ENCODE peak calls at places on chromosomes 3 and 15, in four cellular contexts. Y is A549, U is HepG2, H is K562. J is an unnamed sample.

GRCh38 chr3:45219694-45220093 is 6.4 kb downstream of the TMEM158 start:
- DNase-seq in Y (no peak), U (no peak), H (no peak), J (no peak)

GRCh38 chr3:81958967-81959625 is 197.7 kb upstream of the GBE1 start:
- DNase-seq in Y (no peak), U (no peak), H (no peak), J (no peak)

GRCh38 chr3:115021061-115021460 is 126.0 kb downstream of the ZBTB20 start:
- DNase-seq in Y (no peak), U (no peak), H (no peak), J (no peak)

GRCh38 chr15:91853968-91854943 is 748 bp downstream of the SLCO3A1 start:
- DNase-seq in Y (peak; percentile 45), U (no peak), H (no peak), J (no peak)

GRCh38 chr15:67076147-67076843 is 10.9 kb downstream of the SMAD3 start:
- DNase-seq in Y (peak; percentile 76), U (no peak), H (peak; percentile 69), J (no peak)

GRCh38 chr3:113758389-113759029 is 11.7 kb downstream of the ATP6V1A start:
- DNase-seq in Y (no peak), U (no peak), H (no peak), J (no peak)

GRCh38 chr15:37585966-37586656 is 348.3 kb upstream of the TMCO5A start:
- DNase-seq in Y (no peak), U (no peak), H (no peak), J (no peak)

GRCh38 chr3:99907959-99908544 is 90.4 kb downstream of the CMSS1 start:
- DNase-seq in Y (no peak), U (no peak), H (no peak), J (no peak)

GRCh38 chr15:76217029-76217866 is 94.0 kb downstream of the ETFA start:
- DNase-seq in Y (no peak), U (no peak), H (no peak), J (no peak)

GRCh38 chr3:132595036-132595435 is 2.0 kb upstream of the ACKR4 start:
- DNase-seq in Y (no peak), U (no peak), H (no peak), J (no peak)

GRCh38 chr3:187648177-187648576 is 22.0 kb downstream of the SST start:
- DNase-seq in Y (no peak), U (no peak), H (no peak), J (peak; percentile 1)

GRCh38 chr3:184662192-184662591 is 49.7 kb downstream of the MAGEF1 start:
- DNase-seq in Y (no peak), U (no peak), H (no peak), J (no peak)

GRCh38 chr15:43185161-43186002 is at the start of gene CCNDBP1:
- DNase-seq in Y (peak; percentile 91), U (peak; percentile 88), H (peak; percentile 99), J (peak; percentile 87)

GRCh38 chr15:43186003-43186353 is 775 bp downstream of the CCNDBP1 start:
- DNase-seq in Y (peak; percentile 16), U (no peak), H (no peak), J (no peak)

GRCh38 chr15:43183270-43183669 is 1.9 kb upstream of the CCNDBP1 start:
- DNase-seq in Y (no peak), U (no peak), H (no peak), J (no peak)

GRCh38 chr15:43187544-43188155 is 2.4 kb downstream of the CCNDBP1 start:
- DNase-seq in Y (peak; percentile 41), U (peak; percentile 53), H (peak; percentile 36), J (no peak)

GRCh38 chr15:43184407-43185160 is 619 bp upstream of the CCNDBP1 start:
- DNase-seq in Y (no peak), U (no peak), H (no peak), J (no peak)
- TF ChIP-seq POLR2AphosphoS2 in Y (no peak), U (no peak), H (no peak), J (no peak)

DNA sequence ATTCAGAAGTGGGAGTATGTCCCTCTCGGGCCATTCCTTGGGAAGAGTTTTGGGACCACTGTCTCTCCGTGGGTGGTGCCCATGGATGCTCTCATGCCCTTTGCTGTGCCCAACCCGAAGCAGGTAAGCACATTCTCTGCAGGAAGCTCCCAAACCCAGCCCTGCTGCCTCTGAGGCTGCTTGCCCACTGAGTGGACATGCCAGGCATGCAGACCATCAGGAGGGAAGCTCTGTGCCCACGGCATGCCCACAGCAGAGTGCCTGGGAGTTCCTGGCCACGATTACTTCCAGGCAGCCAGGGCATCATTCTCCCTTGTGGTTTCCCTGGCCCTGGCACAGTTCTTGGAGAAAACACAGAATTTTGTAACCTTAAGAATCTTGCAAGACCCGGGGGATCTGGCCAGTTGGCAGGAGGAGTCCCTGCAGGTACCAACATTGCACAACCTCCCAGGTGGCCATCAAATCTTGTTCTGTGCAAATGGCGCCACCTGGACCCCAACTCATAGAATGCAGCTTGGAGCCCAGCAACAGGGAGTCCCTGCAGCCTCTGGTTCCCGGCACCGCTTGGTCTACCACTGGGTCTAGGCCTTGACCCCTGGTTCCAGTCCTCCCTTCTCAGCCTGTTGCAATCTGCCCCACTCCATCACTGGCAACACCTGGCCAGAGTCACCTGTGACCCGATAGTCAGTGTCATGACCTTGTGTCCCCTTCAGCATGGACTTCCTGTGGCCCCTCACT is 20.4 kb downstream of the FAH start:
- DNase-seq in Y (peak; percentile 74), U (peak; percentile 77), H (peak; percentile 70), J (no peak)
- TF ChIP-seq POLR2AphosphoS2 in Y (no peak), U (no peak), H (no peak), J (no peak)

GRCh38 chr3:104584702-104585101 is 782.0 kb upstream of the ALCAM start:
- DNase-seq in Y (no peak), U (no peak), H (no peak), J (no peak)
- TF ChIP-seq POLR2AphosphoS2 in Y (no peak), U (no peak), H (no peak), J (no peak)

DNA sequence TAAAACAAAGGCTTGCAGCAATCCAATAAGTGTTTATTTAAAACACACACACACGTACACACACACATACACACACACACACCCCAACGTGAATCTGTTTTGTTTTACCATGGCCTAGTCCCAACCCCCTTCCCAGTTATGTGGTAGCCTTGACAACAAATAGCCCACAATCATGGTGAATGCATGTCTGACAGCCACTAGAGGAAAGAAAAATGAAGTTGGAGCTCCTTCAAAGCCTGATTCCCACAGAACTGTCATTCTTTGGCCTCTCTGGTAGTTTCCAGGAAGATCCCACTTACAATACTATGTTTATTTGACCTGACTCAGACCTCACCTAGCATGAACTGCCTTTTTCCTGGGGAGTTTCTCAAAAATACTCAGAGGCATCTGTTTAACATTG is 65.1 kb downstream of the FAIM start:
- DNase-seq in Y (no peak), U (peak; percentile 43), H (no peak), J (no peak)
- TF ChIP-seq POLR2AphosphoS2 in Y (no peak), U (no peak), H (no peak), J (no peak)

DNA sequence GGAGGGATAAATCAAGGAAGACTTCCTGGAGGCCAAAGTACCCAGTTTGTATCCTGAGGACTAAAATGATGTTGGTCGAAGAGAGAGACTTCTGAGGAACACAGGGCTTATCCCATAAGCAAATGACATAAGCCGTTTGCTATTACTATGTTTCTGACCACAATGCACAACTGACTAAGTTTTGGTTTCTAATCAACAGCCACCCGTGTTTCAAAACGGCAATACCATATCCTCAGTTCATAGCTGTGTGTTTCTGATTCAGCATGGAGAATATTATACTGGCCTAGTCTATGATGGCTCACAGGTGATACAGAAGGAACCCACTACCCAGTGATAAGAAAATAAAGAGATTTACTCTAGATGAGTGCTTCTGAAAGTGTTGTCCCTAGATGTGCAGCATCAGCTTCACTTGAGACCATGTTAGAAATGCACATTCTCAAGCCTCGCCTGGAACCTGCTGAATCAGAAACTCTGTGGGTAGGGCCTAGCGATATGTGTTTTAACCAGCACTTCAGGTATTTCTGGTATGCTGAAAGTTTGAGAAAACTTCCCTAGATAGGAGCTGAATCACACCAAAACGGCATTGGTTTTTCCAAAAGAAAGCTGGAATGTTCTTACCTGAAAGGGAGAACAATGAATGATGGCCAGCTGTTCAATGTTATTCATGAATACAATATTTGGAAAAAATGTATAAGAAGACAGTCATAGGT is 639.7 kb upstream of the NR2F2 start:
- DNase-seq in Y (no peak), U (no peak), H (no peak), J (peak; percentile 52)
- TF ChIP-seq POLR2AphosphoS2 in Y (no peak), U (no peak), H (no peak), J (no peak)

GRCh38 chr3:12601072-12601471 is 44.2 kb downstream of the MKRN2 start:
- DNase-seq in Y (peak; percentile 21), U (peak; percentile 12), H (peak; percentile 61), J (no peak)
- TF ChIP-seq POLR2AphosphoS2 in Y (no peak), U (no peak), H (no peak), J (no peak)

DNA sequence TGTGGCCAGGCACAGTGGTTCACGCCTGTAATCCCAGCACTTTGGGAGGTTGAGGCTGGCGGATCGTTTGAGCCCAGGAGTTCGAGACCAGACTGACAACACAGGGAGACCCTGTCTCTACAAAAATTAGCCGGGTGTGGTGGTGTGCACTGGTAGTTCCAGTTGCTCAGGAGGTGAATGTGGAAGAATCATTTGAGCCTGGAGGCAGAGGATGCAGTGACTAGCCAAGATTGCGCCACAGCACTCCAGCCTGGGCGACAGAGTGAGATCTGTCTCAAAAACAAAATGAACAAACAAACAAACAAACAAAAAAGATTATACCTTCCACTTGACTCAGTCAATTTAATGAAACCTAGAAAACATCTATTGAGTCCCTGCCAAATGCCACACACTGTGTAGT is 30.6 kb upstream of the PHLDB2 start:
- DNase-seq in Y (no peak), U (no peak), H (no peak), J (no peak)
- TF ChIP-seq POLR2AphosphoS2 in Y (no peak), U (no peak), H (no peak), J (no peak)

J was measured in GM12878.